ENCODE peak calls at places on chromosome 13, in seven cellular contexts. M is HCT116, S is right lobe of liver, X is ovary, V is breast epithelium, K is esophagus muscularis mucosa, E is AG04449. J is an unnamed sample.

GRCh38 chr13:94557836-94558235 is 38.1 kb downstream of the TGDS start:
- DNase-seq in S (no peak), E (no peak), V (no peak), X (no peak), K (no peak), M (no peak), J (no peak)

GRCh38 chr13:30022796-30023195 is 172.4 kb upstream of the UBL3 start:
- DNase-seq in V (no peak), E (no peak), K (no peak), M (no peak), X (no peak), S (no peak), J (no peak)

GRCh38 chr13:27808866-27809546 is 16.7 kb downstream of the GSX1 start:
- DNase-seq in E (no peak), X (no peak), M (no peak), V (no peak), S (no peak), K (no peak), J (no peak)

GRCh38 chr13:94387047-94387446 is 92.4 kb downstream of the DCT start:
- DNase-seq in S (no peak), K (no peak), M (no peak), X (no peak), E (no peak), V (no peak), J (no peak)

GRCh38 chr13:46182491-46182877 is 507 bp upstream of the LCP1 start:
- DNase-seq in E (no peak), S (no peak), V (no peak), X (no peak), M (no peak), K (no peak), J (no peak)

GRCh38 chr13:41468631-41469030 is 11.3 kb downstream of the RGCC start:
- DNase-seq in K (no peak), X (no peak), M (no peak), E (no peak), S (no peak), V (no peak), J (no peak)

GRCh38 chr13:41356788-41357187 is 45.7 kb downstream of the NAA16 start:
- DNase-seq in E (no peak), S (no peak), K (no peak), M (no peak), V (no peak), X (no peak), J (no peak)

GRCh38 chr13:23949736-23950135 is 52.4 kb upstream of the C1QTNF9B start:
- DNase-seq in E (no peak), X (no peak), K (no peak), S (no peak), V (no peak), M (no peak), J (no peak)

GRCh38 chr13:59494560-59494970 is 669.2 kb downstream of the DIAPH3 start:
- DNase-seq in K (no peak), S (no peak), E (peak), X (no peak), M (no peak), V (no peak), J (peak)

GRCh38 chr13:50742353-50742752 is 101.1 kb downstream of the DLEU7 start:
- DNase-seq in V (no peak), K (no peak), M (no peak), X (no peak), E (no peak), S (no peak), J (no peak)

GRCh38 chr13:106329941-106330340 is 205.5 kb downstream of the EFNB2 start:
- DNase-seq in S (no peak), K (no peak), X (no peak), M (no peak), E (no peak), V (no peak), J (no peak)

GRCh38 chr13:48631441-48631840 is 22.3 kb upstream of the CYSLTR2 start:
- DNase-seq in V (no peak), K (no peak), M (no peak), E (no peak), S (no peak), X (no peak), J (no peak)

GRCh38 chr13:106143930-106144709 is 391.3 kb downstream of the EFNB2 start:
- DNase-seq in X (no peak), E (no peak), V (no peak), K (no peak), M (peak), S (no peak), J (no peak)

GRCh38 chr13:76470991-76471390 is 415.2 kb downstream of the KCTD12 start:
- DNase-seq in V (no peak), S (no peak), E (no peak), X (no peak), M (no peak), K (no peak), J (no peak)

GRCh38 chr13:49446473-49446872 is 2.4 kb downstream of the SETDB2 start:
- DNase-seq in E (no peak), S (no peak), X (no peak), K (no peak), V (no peak), M (no peak), J (no peak)

GRCh38 chr13:107518780-107519179 is 696.6 kb downstream of the LIG4 start:
- DNase-seq in E (no peak), M (no peak), V (no peak), K (no peak), S (no peak), X (no peak), J (no peak)

GRCh38 chr13:114148521-114148855 is 16.1 kb upstream of the RASA3 start:
- DNase-seq in X (no peak), K (no peak), S (peak), M (no peak), V (no peak), E (no peak), J (no peak)

GRCh38 chr13:76934671-76935070 is 13.6 kb upstream of the ACOD1 start:
- DNase-seq in E (no peak), K (no peak), V (no peak), X (no peak), S (no peak), M (no peak), J (no peak)

GRCh38 chr13:97257800-97258799 is 36.0 kb downstream of the MBNL2 start:
- DNase-seq in E (peak), M (peak), V (peak), S (peak), K (no peak), X (no peak), J (peak)

GRCh38 chr13:41649659-41650058 is 192.3 kb downstream of the RGCC start:
- DNase-seq in X (no peak), K (no peak), V (no peak), M (peak), S (no peak), E (no peak), J (no peak)

GRCh38 chr13:78131811-78132210 is 213.2 kb upstream of the EDNRB start:
- DNase-seq in X (no peak), S (no peak), M (no peak), K (no peak), E (no peak), V (no peak), J (no peak)

GRCh38 chr13:40460116-40460515 is 206.3 kb downstream of the FOXO1 start:
- DNase-seq in X (no peak), S (no peak), E (no peak), K (no peak), M (no peak), V (no peak), J (no peak)

GRCh38 chr13:41497436-41497835 is 40.1 kb downstream of the RGCC start:
- DNase-seq in S (no peak), M (no peak), K (no peak), V (no peak), E (no peak), X (no peak), J (no peak)

GRCh38 chr13:24271611-24272451 is 37.5 kb upstream of the C1QTNF9 start:
- DNase-seq in E (no peak), S (peak), V (peak), K (peak), M (no peak), X (peak), J (no peak)

GRCh38 chr13:70457474-70457873 is 349.2 kb upstream of the KLHL1 start:
- DNase-seq in S (no peak), E (no peak), V (no peak), X (no peak), M (no peak), K (no peak), J (no peak)

GRCh38 chr13:30934381-30934780 is 1.9 kb downstream of the TEX26 start:
- DNase-seq in X (no peak), V (no peak), S (no peak), E (no peak), M (no peak), K (peak), J (no peak)

GRCh38 chr13:43232866-43233265 is 209.5 kb downstream of the DNAJC15 start:
- DNase-seq in K (peak), X (no peak), S (no peak), E (peak), M (no peak), V (no peak), J (peak)

GRCh38 chr13:72920097-72920496 is 138.2 kb downstream of the PIBF1 start:
- DNase-seq in K (no peak), V (no peak), M (no peak), X (no peak), S (no peak), E (peak), J (no peak)

GRCh38 chr13:95624020-95624419 is 20.5 kb downstream of the DZIP1 start:
- DNase-seq in X (no peak), M (peak), E (no peak), K (peak), S (no peak), V (no peak), J (no peak)

GRCh38 chr13:32600891-32601290 is 14.6 kb downstream of the PDS5B start:
- DNase-seq in X (no peak), V (no peak), K (no peak), S (no peak), M (no peak), E (no peak), J (no peak)

GRCh38 chr13:74443623-74444022 is 309.4 kb upstream of the KLF12 start:
- DNase-seq in M (no peak), E (peak), S (no peak), K (no peak), V (no peak), X (no peak), J (peak)

GRCh38 chr13:42363941-42364612 is 92.1 kb downstream of the AKAP11 start:
- DNase-seq in E (no peak), K (peak), M (no peak), X (no peak), V (no peak), S (no peak), J (no peak)

GRCh38 chr13:23021921-23022320 is 158.9 kb upstream of the SGCG start:
- DNase-seq in X (no peak), K (no peak), E (no peak), M (no peak), V (no peak), S (no peak), J (no peak)

GRCh38 chr13:30334663-30335386 is 27.5 kb upstream of the KATNAL1 start:
- DNase-seq in V (no peak), K (no peak), S (peak), E (no peak), X (no peak), M (peak), J (no peak)

DNA sequence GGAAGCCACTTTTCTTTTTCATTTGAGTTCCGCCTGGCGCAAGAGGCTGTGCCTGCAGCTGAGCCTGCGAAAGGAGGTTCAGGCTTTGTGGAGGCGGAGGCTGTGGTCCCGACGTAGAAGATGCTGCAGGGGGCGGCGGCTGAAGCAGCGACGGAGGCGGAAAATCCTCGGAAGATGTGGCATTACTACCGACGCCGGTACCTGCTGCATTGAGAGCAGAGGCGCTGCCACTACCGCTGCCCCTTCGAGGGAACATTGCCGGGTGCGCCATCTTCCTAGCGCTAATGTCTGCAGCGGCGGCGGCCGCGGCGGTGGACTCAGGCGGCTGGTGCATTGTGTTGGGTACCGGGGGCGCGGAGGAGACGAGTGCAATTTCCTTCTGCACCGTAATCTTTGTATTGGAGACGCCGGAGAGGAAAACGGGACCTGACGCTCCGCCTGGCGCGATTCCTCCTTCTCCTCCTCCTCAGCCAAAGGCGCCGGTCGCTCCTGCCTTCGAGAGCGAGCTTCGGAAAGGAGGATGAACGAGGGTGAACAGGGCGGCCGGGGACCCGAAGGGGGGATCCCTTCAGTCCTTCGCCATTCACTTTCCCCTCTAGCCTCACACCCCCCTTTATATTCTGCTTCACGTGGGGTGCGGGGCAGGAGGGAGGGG is at the start of gene TSC22D1:
- DNase-seq in K (no peak), X (peak), V (no peak), M (no peak), E (no peak), S (no peak), J (no peak)
- TF ChIP-seq CTCF in K (no peak), X (no peak), V (no peak), M (no peak), E (no peak), S (no peak), J (no peak)

GRCh38 chr13:33761744-33762143 is 56.2 kb upstream of the RFC3 start:
- DNase-seq in M (peak), X (no peak), E (no peak), S (no peak), K (peak), V (no peak), J (no peak)
- TF ChIP-seq CTCF in M (peak), X (no peak), E (no peak), S (no peak), K (no peak), V (no peak), J (peak)

GRCh38 chr13:66546534-66547379 is 683.4 kb downstream of the PCDH9 start:
- DNase-seq in V (no peak), K (no peak), S (no peak), E (peak), M (no peak), X (no peak), J (no peak)

GRCh38 chr13:66547685-66548084 is 682.5 kb downstream of the PCDH9 start:
- DNase-seq in K (no peak), X (no peak), M (no peak), V (no peak), S (no peak), E (no peak), J (no peak)

DNA sequence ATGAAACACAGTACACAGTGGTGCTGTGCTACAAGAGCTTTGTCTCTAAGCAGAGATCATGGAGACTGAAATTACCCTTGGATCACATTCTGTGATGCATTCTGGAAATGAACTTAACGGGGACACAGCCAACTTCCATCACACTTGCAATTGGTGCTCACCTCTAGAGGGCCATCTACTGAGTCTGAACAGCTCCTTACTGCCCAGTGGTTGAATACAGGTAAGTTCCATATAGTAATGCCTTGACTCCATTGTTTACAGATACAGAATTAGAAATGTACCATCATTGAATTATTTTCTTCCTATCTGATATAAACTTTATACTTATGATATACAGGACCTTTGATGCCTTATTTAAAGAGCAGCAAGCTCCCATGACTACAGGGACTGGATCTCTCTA is 686.4 kb downstream of the PCDH9 start:
- DNase-seq in M (peak), S (no peak), K (no peak), E (no peak), X (no peak), V (no peak), J (no peak)
- TF ChIP-seq CTCF in M (no peak), S (no peak), K (no peak), E (no peak), X (no peak), V (no peak), J (no peak)

GRCh38 chr13:102028846-102029245 is 373.0 kb downstream of the FGF14 start:
- DNase-seq in K (no peak), M (no peak), E (no peak), X (no peak), V (no peak), S (no peak), J (no peak)
- TF ChIP-seq CTCF in K (no peak), M (no peak), E (no peak), X (no peak), V (no peak), S (no peak), J (no peak)

GRCh38 chr13:79405831-79406596 is at the start of gene RBM26:
- DNase-seq in V (peak), X (peak), M (peak), E (peak), K (peak), S (peak), J (peak)
- TF ChIP-seq CTCF in V (peak), X (no peak), M (no peak), E (peak), K (peak), S (no peak), J (no peak)

GRCh38 chr13:98397861-98398260 is 179.0 kb downstream of the STK24 start:
- DNase-seq in X (no peak), E (no peak), K (no peak), S (no peak), M (no peak), V (no peak), J (no peak)

GRCh38 chr13:98399756-98400155 is 177.2 kb downstream of the STK24 start:
- DNase-seq in X (no peak), S (no peak), E (peak), M (no peak), K (no peak), V (no peak), J (no peak)

GRCh38 chr13:98396071-98396710 is 180.7 kb downstream of the STK24 start:
- DNase-seq in S (no peak), E (no peak), K (no peak), V (no peak), M (no peak), X (no peak), J (no peak)

GRCh38 chr13:98394820-98395510 is 181.9 kb downstream of the STK24 start:
- DNase-seq in M (no peak), S (no peak), V (no peak), E (no peak), K (no peak), X (no peak), J (no peak)

DNA sequence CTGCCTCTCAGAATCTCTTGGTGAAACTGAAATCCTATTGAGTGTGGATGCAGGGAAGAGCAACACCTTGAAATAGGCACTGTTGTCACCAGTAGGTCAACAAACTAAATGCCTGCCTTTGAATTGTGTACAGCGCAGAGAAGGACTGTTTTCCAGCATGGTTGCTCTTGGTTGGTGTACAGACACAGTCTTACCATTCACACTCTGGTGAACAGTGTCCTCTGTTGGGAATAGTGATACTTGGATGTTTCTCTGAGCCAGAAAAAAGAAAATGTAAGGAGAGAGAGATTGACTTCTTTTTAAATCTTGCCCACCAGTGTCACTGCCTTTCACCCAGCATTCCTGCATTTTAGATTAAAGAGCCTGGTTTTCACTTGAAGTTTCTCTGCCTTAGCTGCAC is 179.7 kb downstream of the STK24 start:
- DNase-seq in V (no peak), M (no peak), X (no peak), E (no peak), K (no peak), S (no peak), J (no peak)
- TF ChIP-seq CTCF in V (no peak), M (peak), X (no peak), E (peak), K (peak), S (peak), J (peak)

J was measured in AG09319.